ENCODE peak calls at places on chromosomes 6 and 20, in five cellular contexts. One of them, this sample, is unnamed.
A peak's percentile ranks its signal among the peaks of the same experiment; 100 is the strongest.

GRCh38 chr6:18598865-18599264 is 211.7 kb downstream of the RNF144B start:
- DNase-seq in NCI-H1105 treated with DMSO at 0.1 percent for 48 hours: no peak
- DNase-seq in HTR-8/SVneo: no peak
- DNase-seq in NCI-H187: no peak
- DNase-seq in naive thymus-derived CD8-positive, alpha-beta T cell: no peak
- DNase-seq in this sample: no peak

GRCh38 chr20:50980071-50980681 is 21.6 kb downstream of the MOCS3 start:
- DNase-seq in HTR-8/SVneo: peak; percentile 99
- DNase-seq in NCI-H1105 treated with DMSO at 0.1 percent for 48 hours: no peak
- DNase-seq in NCI-H187: no peak
- DNase-seq in naive thymus-derived CD8-positive, alpha-beta T cell: no peak
- DNase-seq in this sample: peak; percentile 99

GRCh38 chr6:36247691-36248090 is 22.2 kb upstream of the PNPLA1 start:
- DNase-seq in naive thymus-derived CD8-positive, alpha-beta T cell: no peak
- DNase-seq in NCI-H187: no peak
- DNase-seq in NCI-H1105 treated with DMSO at 0.1 percent for 48 hours: no peak
- DNase-seq in HTR-8/SVneo: no peak
- DNase-seq in this sample: no peak

GRCh38 chr6:25612666-25613065 is 39.3 kb upstream of the SCGN start:
- DNase-seq in NCI-H187: no peak
- DNase-seq in naive thymus-derived CD8-positive, alpha-beta T cell: no peak
- DNase-seq in NCI-H1105 treated with DMSO at 0.1 percent for 48 hours: no peak
- DNase-seq in HTR-8/SVneo: no peak
- DNase-seq in this sample: no peak

GRCh38 chr6:82227770-82228169 is 19.8 kb downstream of the IBTK start:
- DNase-seq in NCI-H187: no peak
- DNase-seq in NCI-H1105 treated with DMSO at 0.1 percent for 48 hours: no peak
- DNase-seq in naive thymus-derived CD8-positive, alpha-beta T cell: no peak
- DNase-seq in HTR-8/SVneo: no peak
- DNase-seq in this sample: no peak

GRCh38 chr6:46773201-46773855 is 19.9 kb upstream of the MEP1A start:
- DNase-seq in NCI-H187: no peak
- DNase-seq in NCI-H1105 treated with DMSO at 0.1 percent for 48 hours: no peak
- DNase-seq in naive thymus-derived CD8-positive, alpha-beta T cell: no peak
- DNase-seq in HTR-8/SVneo: no peak
- DNase-seq in this sample: no peak

GRCh38 chr6:132780770-132781371 is 17.6 kb downstream of the SLC18B1 start:
- DNase-seq in NCI-H1105 treated with DMSO at 0.1 percent for 48 hours: no peak
- DNase-seq in naive thymus-derived CD8-positive, alpha-beta T cell: no peak
- DNase-seq in NCI-H187: no peak
- DNase-seq in HTR-8/SVneo: peak; percentile 18
- DNase-seq in this sample: peak; percentile 43

GRCh38 chr6:40845588-40845987 is 193.4 kb downstream of the UNC5CL start:
- DNase-seq in NCI-H187: peak; percentile 10
- DNase-seq in naive thymus-derived CD8-positive, alpha-beta T cell: no peak
- DNase-seq in HTR-8/SVneo: peak; percentile 41
- DNase-seq in NCI-H1105 treated with DMSO at 0.1 percent for 48 hours: no peak
- DNase-seq in this sample: peak; percentile 34

GRCh38 chr6:2870046-2870636 is 28.5 kb upstream of the SERPINB1 start:
- DNase-seq in NCI-H1105 treated with DMSO at 0.1 percent for 48 hours: no peak
- DNase-seq in HTR-8/SVneo: no peak
- DNase-seq in naive thymus-derived CD8-positive, alpha-beta T cell: no peak
- DNase-seq in NCI-H187: no peak
- DNase-seq in this sample: no peak

GRCh38 chr6:6407061-6407723 is 86.7 kb upstream of the F13A1 start:
- DNase-seq in NCI-H1105 treated with DMSO at 0.1 percent for 48 hours: no peak
- DNase-seq in NCI-H187: no peak
- DNase-seq in HTR-8/SVneo: no peak
- DNase-seq in naive thymus-derived CD8-positive, alpha-beta T cell: no peak
- DNase-seq in this sample: no peak

GRCh38 chr6:18307006-18307405 is 42.7 kb upstream of the DEK start:
- DNase-seq in naive thymus-derived CD8-positive, alpha-beta T cell: no peak
- DNase-seq in NCI-H1105 treated with DMSO at 0.1 percent for 48 hours: no peak
- DNase-seq in HTR-8/SVneo: peak; percentile 60
- DNase-seq in NCI-H187: no peak
- DNase-seq in this sample: no peak

GRCh38 chr6:169292340-169293124 is 38.9 kb upstream of the THBS2 start:
- DNase-seq in HTR-8/SVneo: peak; percentile 84
- DNase-seq in naive thymus-derived CD8-positive, alpha-beta T cell: no peak
- DNase-seq in NCI-H187: no peak
- DNase-seq in NCI-H1105 treated with DMSO at 0.1 percent for 48 hours: no peak
- DNase-seq in this sample: peak; percentile 60

GRCh38 chr6:47146426-47147174 is 104.5 kb upstream of the ADGRF1 start:
- DNase-seq in HTR-8/SVneo: no peak
- DNase-seq in NCI-H187: no peak
- DNase-seq in NCI-H1105 treated with DMSO at 0.1 percent for 48 hours: peak; percentile 7
- DNase-seq in naive thymus-derived CD8-positive, alpha-beta T cell: no peak
- DNase-seq in this sample: no peak

GRCh38 chr6:97438011-97438671 is 155.1 kb upstream of the MMS22L start:
- DNase-seq in NCI-H187: no peak
- DNase-seq in NCI-H1105 treated with DMSO at 0.1 percent for 48 hours: no peak
- DNase-seq in naive thymus-derived CD8-positive, alpha-beta T cell: no peak
- DNase-seq in HTR-8/SVneo: no peak
- DNase-seq in this sample: no peak

GRCh38 chr6:3221579-3221978 is 5.9 kb downstream of the TUBB2B start:
- DNase-seq in NCI-H187: no peak
- DNase-seq in HTR-8/SVneo: no peak
- DNase-seq in NCI-H1105 treated with DMSO at 0.1 percent for 48 hours: no peak
- DNase-seq in naive thymus-derived CD8-positive, alpha-beta T cell: no peak
- DNase-seq in this sample: no peak

GRCh38 chr6:159098636-159099106 is 53.9 kb upstream of the TAGAP start:
- DNase-seq in HTR-8/SVneo: no peak
- DNase-seq in NCI-H1105 treated with DMSO at 0.1 percent for 48 hours: no peak
- DNase-seq in naive thymus-derived CD8-positive, alpha-beta T cell: peak; percentile 50
- DNase-seq in NCI-H187: no peak
- DNase-seq in this sample: no peak

GRCh38 chr6:47238456-47238995 is 71.2 kb downstream of the TNFRSF21 start:
- DNase-seq in NCI-H1105 treated with DMSO at 0.1 percent for 48 hours: no peak
- DNase-seq in naive thymus-derived CD8-positive, alpha-beta T cell: no peak
- DNase-seq in HTR-8/SVneo: no peak
- DNase-seq in NCI-H187: no peak
- DNase-seq in this sample: no peak

GRCh38 chr6:87287251-87287650 is 35.1 kb upstream of the SMIM8 start:
- DNase-seq in naive thymus-derived CD8-positive, alpha-beta T cell: no peak
- DNase-seq in HTR-8/SVneo: no peak
- DNase-seq in NCI-H1105 treated with DMSO at 0.1 percent for 48 hours: no peak
- DNase-seq in NCI-H187: no peak
- DNase-seq in this sample: no peak

GRCh38 chr6:31493875-31494694 is 3.9 kb upstream of the MICB start:
- DNase-seq in naive thymus-derived CD8-positive, alpha-beta T cell: peak; percentile 62
- DNase-seq in HTR-8/SVneo: peak; percentile 67
- DNase-seq in NCI-H1105 treated with DMSO at 0.1 percent for 48 hours: peak; percentile 62
- DNase-seq in NCI-H187: peak; percentile 38
- DNase-seq in this sample: peak; percentile 90

GRCh38 chr20:24695529-24696225 is 226.2 kb downstream of the SYNDIG1 start:
- DNase-seq in NCI-H187: no peak
- DNase-seq in naive thymus-derived CD8-positive, alpha-beta T cell: no peak
- DNase-seq in NCI-H1105 treated with DMSO at 0.1 percent for 48 hours: no peak
- DNase-seq in HTR-8/SVneo: no peak
- DNase-seq in this sample: no peak

GRCh38 chr6:138765896-138766487 is 7.6 kb upstream of the CCDC28A start:
- DNase-seq in NCI-H187: no peak
- DNase-seq in HTR-8/SVneo: peak; percentile 41
- DNase-seq in NCI-H1105 treated with DMSO at 0.1 percent for 48 hours: peak; percentile 55
- DNase-seq in naive thymus-derived CD8-positive, alpha-beta T cell: no peak
- DNase-seq in this sample: peak; percentile 63

GRCh38 chr6:44128020-44128917 is 915 bp downstream of the TMEM63B start:
- DNase-seq in NCI-H1105 treated with DMSO at 0.1 percent for 48 hours: no peak
- DNase-seq in NCI-H187: no peak
- DNase-seq in HTR-8/SVneo: no peak
- DNase-seq in naive thymus-derived CD8-positive, alpha-beta T cell: no peak
- DNase-seq in this sample: peak; percentile 62

GRCh38 chr6:44247338-44248302 is 719 bp downstream of the HSP90AB1 start:
- DNase-seq in naive thymus-derived CD8-positive, alpha-beta T cell: peak; percentile 73
- DNase-seq in NCI-H1105 treated with DMSO at 0.1 percent for 48 hours: peak; percentile 41
- DNase-seq in NCI-H187: no peak
- DNase-seq in HTR-8/SVneo: no peak
- DNase-seq in this sample: peak; percentile 86

GRCh38 chr20:986733-987355 is 15.3 kb downstream of the RSPO4 start:
- DNase-seq in naive thymus-derived CD8-positive, alpha-beta T cell: no peak
- DNase-seq in NCI-H1105 treated with DMSO at 0.1 percent for 48 hours: no peak
- DNase-seq in HTR-8/SVneo: no peak
- DNase-seq in NCI-H187: no peak
- DNase-seq in this sample: peak; percentile 24

GRCh38 chr20:53865905-53866786 is 204.2 kb downstream of the BCAS1 start:
- DNase-seq in NCI-H187: peak; percentile 24
- DNase-seq in NCI-H1105 treated with DMSO at 0.1 percent for 48 hours: peak; percentile 31
- DNase-seq in HTR-8/SVneo: peak; percentile 60
- DNase-seq in naive thymus-derived CD8-positive, alpha-beta T cell: no peak
- DNase-seq in this sample: no peak

This sample was measured in RKO.